ENCODE peak calls at places on chromosomes 3 and 15, in seven cellular contexts. R is H9, U is adrenal gland, D is cardiac muscle cell, M is AG09309, Z is vagina, W is progenitor cell of endocrine pancreas. T is an unnamed sample.

GRCh38 chr15:101049856-101050646 is 130.9 kb downstream of the LRRK1 start:
- DNase-seq in R (no peak), U (no peak), D (no peak), M (no peak), Z (peak), W (peak), T (no peak)

GRCh38 chr15:22888120-22888859 is 49.8 kb downstream of the NIPA2 start:
- DNase-seq in R (no peak), U (peak), D (peak), M (peak), Z (no peak), W (no peak), T (no peak)

GRCh38 chr3:63995056-63995576 is 28.2 kb downstream of the PSMD6 start:
- DNase-seq in R (no peak), U (no peak), D (no peak), M (no peak), Z (no peak), W (no peak), T (no peak)

GRCh38 chr3:73727117-73727802 is 102.5 kb upstream of the PDZRN3 start:
- DNase-seq in R (peak), U (peak), D (peak), M (peak), Z (peak), W (no peak), T (no peak)

GRCh38 chr3:142577701-142578308 is 728 bp downstream of the ATR start:
- DNase-seq in R (no peak), U (no peak), D (peak), M (no peak), Z (no peak), W (no peak), T (no peak)

GRCh38 chr3:153903430-153903829 is 217.8 kb upstream of the ARHGEF26 start:
- DNase-seq in R (peak), U (no peak), D (no peak), M (no peak), Z (no peak), W (no peak), T (no peak)

GRCh38 chr15:56051700-56052099 is 58.3 kb upstream of the NEDD4 start:
- DNase-seq in R (no peak), U (no peak), D (no peak), M (no peak), Z (no peak), W (no peak), T (no peak)

GRCh38 chr3:66039590-66039887 is 821 bp upstream of the MAGI1 start:
- DNase-seq in R (peak), U (peak), D (peak), M (no peak), Z (no peak), W (peak), T (no peak)

GRCh38 chr3:123471106-123471505 is 22.2 kb upstream of the ADCY5 start:
- DNase-seq in R (no peak), U (no peak), D (no peak), M (no peak), Z (no peak), W (no peak), T (no peak)

GRCh38 chr3:45953536-45953935 is 10.3 kb downstream of the CXCR6 start:
- DNase-seq in R (no peak), U (no peak), D (no peak), M (no peak), Z (no peak), W (no peak), T (no peak)

GRCh38 chr3:77795013-77795412 is 755.1 kb downstream of the ROBO2 start:
- DNase-seq in R (peak), U (no peak), D (no peak), M (no peak), Z (no peak), W (peak), T (no peak)

GRCh38 chr3:99721633-99722007 is 83.2 kb downstream of the COL8A1 start:
- DNase-seq in R (no peak), U (no peak), D (no peak), M (no peak), Z (no peak), W (no peak), T (no peak)

GRCh38 chr15:67914537-67915373 is 74.9 kb upstream of the RNU6-1 start:
- DNase-seq in R (peak), U (no peak), D (peak), M (no peak), Z (no peak), W (peak), T (no peak)

GRCh38 chr15:41564286-41564959 is 5.4 kb downstream of the TYRO3 start:
- DNase-seq in R (peak), U (peak), D (peak), M (no peak), Z (no peak), W (no peak), T (no peak)

GRCh38 chr3:135237371-135237770 is 442.3 kb downstream of the EPHB1 start:
- DNase-seq in R (peak), U (no peak), D (no peak), M (no peak), Z (peak), W (no peak), T (no peak)

GRCh38 chr3:181719298-181719859 is 7.7 kb downstream of the SOX2 start:
- DNase-seq in R (no peak), U (no peak), D (no peak), M (no peak), Z (no peak), W (no peak), T (no peak)

GRCh38 chr15:96037584-96037983 is 292.9 kb upstream of the NR2F2 start:
- DNase-seq in R (no peak), U (no peak), D (no peak), M (peak), Z (no peak), W (no peak), T (no peak)

GRCh38 chr3:136545664-136546266 is 206.4 kb downstream of the STAG1 start:
- DNase-seq in R (no peak), U (no peak), D (peak), M (no peak), Z (no peak), W (no peak), T (no peak)

GRCh38 chr3:161072076-161072697 is 33.0 kb downstream of the B3GALNT1 start:
- DNase-seq in R (no peak), U (no peak), D (no peak), M (no peak), Z (no peak), W (no peak), T (no peak)

GRCh38 chr3:16724487-16724886 is 119.3 kb upstream of the DAZL start:
- DNase-seq in R (no peak), U (no peak), D (peak), M (no peak), Z (no peak), W (no peak), T (no peak)

GRCh38 chr3:116441652-116442051 is 3.6 kb downstream of the LSAMP start:
- DNase-seq in R (no peak), U (no peak), D (no peak), M (no peak), Z (no peak), W (no peak), T (no peak)

GRCh38 chr3:71160800-71161546 is 422.6 kb downstream of the FOXP1 start:
- DNase-seq in R (no peak), U (no peak), D (no peak), M (no peak), Z (no peak), W (no peak), T (no peak)

GRCh38 chr15:74845581-74845980 is 2.6 kb upstream of the ULK3 start:
- DNase-seq in R (no peak), U (no peak), D (no peak), M (no peak), Z (no peak), W (no peak), T (no peak)

GRCh38 chr3:177396707-177397106 is 199.4 kb upstream of the TBL1XR1 start:
- DNase-seq in R (no peak), U (no peak), D (no peak), M (no peak), Z (no peak), W (no peak), T (no peak)

GRCh38 chr3:61894988-61895935 is 333.9 kb downstream of the PTPRG start:
- DNase-seq in R (peak), U (peak), D (peak), M (peak), Z (no peak), W (no peak), T (no peak)
- TF ChIP-seq CTCF in R (peak), U (no peak), D (no peak), M (no peak), Z (no peak), W (no peak), T (no peak)

GRCh38 chr3:13200951-13201350 is 127.7 kb upstream of the IQSEC1 start:
- DNase-seq in R (peak), U (no peak), D (peak), M (no peak), Z (no peak), W (no peak), T (no peak)
- TF ChIP-seq CTCF in R (peak), U (no peak), D (no peak), M (peak), Z (no peak), W (peak), T (no peak)

GRCh38 chr3:126995926-126996512 is 13.1 kb downstream of the PLXNA1 start:
- DNase-seq in R (no peak), U (no peak), D (no peak), M (no peak), Z (no peak), W (no peak), T (no peak)
- TF ChIP-seq CTCF in R (peak), U (no peak), D (peak), M (no peak), Z (no peak), W (no peak), T (no peak)

DNA sequence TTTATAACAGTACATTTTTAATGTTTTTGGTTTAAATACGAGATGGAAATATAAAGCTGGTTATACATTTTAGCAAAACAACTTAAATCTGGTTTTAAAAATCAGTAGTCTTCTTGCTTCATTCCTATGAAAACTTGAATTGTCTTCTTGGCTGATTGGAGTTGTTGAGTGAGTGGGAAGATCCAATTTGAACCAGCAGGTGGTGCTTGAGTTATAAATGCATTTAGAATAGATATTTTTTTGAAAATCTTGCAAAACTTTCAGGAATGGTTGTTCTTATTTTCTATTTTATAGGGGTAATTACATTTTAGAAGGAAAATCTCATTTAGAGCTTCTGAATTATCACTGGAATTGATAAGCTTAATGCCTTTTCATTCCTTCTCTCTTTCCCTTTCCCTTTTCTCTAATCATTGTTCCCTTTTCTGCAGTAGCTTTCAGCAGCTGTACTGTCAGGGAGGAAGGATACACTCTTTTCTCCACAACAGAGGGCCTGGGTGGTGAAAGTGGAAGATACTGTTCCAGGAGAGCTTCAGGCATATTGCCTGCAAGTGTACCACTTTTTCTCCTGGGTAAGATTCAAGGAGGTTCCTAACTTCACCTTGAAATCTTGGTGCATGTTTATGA is 335.6 kb downstream of the NLGN1 start:
- DNase-seq in R (no peak), U (no peak), D (peak), M (no peak), Z (no peak), W (no peak), T (no peak)
- TF ChIP-seq CTCF in R (peak), U (peak), D (peak), M (peak), Z (no peak), W (peak), T (peak)

GRCh38 chr3:23811117-23811487 is 5.3 kb downstream of the UBE2E1 start:
- DNase-seq in R (no peak), U (no peak), D (no peak), M (no peak), Z (no peak), W (no peak), T (no peak)
- TF ChIP-seq CTCF in R (no peak), U (no peak), D (no peak), M (no peak), Z (no peak), W (no peak), T (no peak)

GRCh38 chr3:193559100-193559499 is 4.4 kb upstream of the ATP13A4 start:
- DNase-seq in R (no peak), U (no peak), D (no peak), M (no peak), Z (no peak), W (no peak), T (no peak)

GRCh38 chr3:193560091-193560490 is 5.4 kb upstream of the ATP13A4 start:
- DNase-seq in R (no peak), U (no peak), D (no peak), M (no peak), Z (no peak), W (no peak), T (no peak)

GRCh38 chr3:193563429-193563828 is 8.7 kb upstream of the ATP13A4 start:
- DNase-seq in R (no peak), U (peak), D (peak), M (no peak), Z (no peak), W (no peak), T (no peak)

GRCh38 chr3:193560870-193561269 is 6.2 kb upstream of the ATP13A4 start:
- DNase-seq in R (no peak), U (no peak), D (no peak), M (no peak), Z (no peak), W (no peak), T (no peak)

DNA sequence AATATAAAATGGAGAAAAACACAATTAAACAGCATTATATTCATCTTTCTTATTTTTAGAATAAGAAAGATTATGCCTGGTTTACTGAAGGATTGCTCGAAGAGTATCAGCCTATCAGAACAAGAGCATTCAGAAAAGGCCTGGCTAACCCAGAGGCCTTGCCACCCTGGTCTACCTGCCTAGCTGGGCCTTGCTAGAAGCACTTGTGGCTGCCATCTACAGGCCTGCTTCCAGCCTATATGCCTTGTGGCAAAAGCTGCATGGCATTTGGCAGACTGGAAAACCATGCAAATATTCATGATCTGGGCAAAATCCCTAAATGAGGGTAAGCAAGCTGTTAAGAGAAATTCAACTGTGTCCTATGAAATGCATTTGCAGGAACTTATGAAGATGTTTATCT is 9.3 kb upstream of the ATP13A4 start:
- DNase-seq in R (peak), U (no peak), D (peak), M (no peak), Z (no peak), W (no peak), T (no peak)
- TF ChIP-seq CTCF in R (peak), U (no peak), D (no peak), M (peak), Z (no peak), W (peak), T (no peak)

DNA sequence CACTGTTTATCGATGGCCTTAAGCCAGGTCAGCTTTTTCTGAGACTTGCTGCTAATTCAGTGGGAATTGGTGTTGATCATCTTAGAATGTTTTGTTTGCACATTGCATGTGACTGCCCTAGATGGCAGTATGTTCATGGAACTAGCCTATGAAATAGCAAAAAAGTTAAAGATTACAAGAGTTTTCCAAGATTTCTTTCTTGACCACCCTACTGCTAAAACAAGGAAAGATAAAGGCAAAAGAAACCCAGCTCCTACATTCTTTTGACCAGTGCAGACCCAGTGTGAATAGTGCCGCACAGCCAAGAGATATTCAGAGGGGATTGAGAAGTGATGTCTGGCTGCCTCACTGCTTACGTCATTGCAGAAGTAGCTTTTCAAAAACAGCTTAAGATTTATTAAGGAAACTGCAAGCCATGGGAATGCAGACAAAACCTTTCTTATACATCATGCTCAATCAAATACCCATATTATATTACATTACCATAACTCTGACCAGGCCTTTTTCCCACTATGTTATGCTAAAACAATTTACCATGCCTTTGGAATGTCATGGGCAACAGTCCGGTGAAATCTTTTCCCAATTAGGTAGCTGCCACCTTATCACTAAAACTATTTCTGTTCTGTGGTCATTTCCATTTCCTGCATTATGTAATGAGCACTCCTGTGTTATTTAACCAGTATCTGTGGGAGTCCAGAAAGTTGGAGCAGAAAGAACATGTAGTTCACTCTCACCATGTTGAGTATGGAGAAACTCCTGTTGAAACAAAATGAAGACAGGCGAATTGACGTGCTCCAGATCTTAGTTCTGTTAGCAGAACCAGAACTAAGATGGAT is 6.0 kb downstream of the PHLDB2 start:
- DNase-seq in R (no peak), U (no peak), D (peak), M (peak), Z (no peak), W (no peak), T (no peak)
- TF ChIP-seq CTCF in R (peak), U (no peak), D (peak), M (peak), Z (no peak), W (no peak), T (peak)

GRCh38 chr3:53842436-53843194 is 3.6 kb downstream of the CHDH start:
- DNase-seq in R (peak), U (peak), D (peak), M (no peak), Z (no peak), W (peak), T (no peak)
- TF ChIP-seq CTCF in R (peak), U (peak), D (peak), M (peak), Z (no peak), W (peak), T (no peak)

DNA sequence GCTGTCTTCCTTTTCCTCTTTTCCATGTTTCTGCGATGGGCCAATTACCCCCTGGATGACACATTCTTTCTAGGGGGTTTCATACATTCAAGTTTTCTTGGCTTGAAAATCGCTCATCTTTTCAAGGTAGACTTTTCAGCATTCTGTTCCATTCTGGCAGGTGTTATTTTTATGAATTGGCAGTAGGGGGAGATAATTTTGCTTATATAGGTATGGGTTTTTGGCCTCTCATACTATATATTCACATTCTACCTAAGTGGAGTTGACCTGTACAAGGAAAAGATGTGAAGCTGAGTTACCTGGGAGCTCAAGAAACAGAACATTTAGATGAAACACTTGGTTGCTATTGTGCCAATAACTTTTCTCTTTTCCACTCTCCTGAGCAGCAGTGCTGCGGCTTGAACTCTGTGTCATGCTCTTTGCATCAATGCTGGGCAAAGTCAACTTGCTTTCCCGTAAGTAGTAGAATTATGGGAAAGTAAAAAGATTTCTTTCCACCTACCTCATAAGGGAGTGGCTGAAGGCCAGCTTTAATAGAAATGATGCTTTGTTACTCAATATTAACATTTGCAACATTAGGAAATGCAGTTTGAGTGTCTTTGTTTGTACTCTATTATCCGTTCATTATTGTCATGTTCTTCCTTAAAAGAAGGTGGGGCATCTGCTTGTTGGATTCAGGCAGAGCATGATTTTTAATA is 27.9 kb upstream of the MFSD1 start:
- DNase-seq in R (no peak), U (peak), D (peak), M (peak), Z (no peak), W (no peak), T (no peak)
- TF ChIP-seq CTCF in R (no peak), U (no peak), D (no peak), M (peak), Z (no peak), W (no peak), T (no peak)